ENCODE peak calls at places on chromosomes 3 and 15, in nine cellular contexts. One of them, this sample, is unnamed.

GRCh38 chr15:89321521-89322410 is 12.9 kb downstream of the POLG start:
- DNase-seq in SW480: no peak
- DNase-seq in heart left ventricle: no peak
- DNase-seq in AG10803: no peak
- DNase-seq in CD8-positive, alpha-beta T cell: no peak
- DNase-seq in adrenal gland: no peak
- DNase-seq in fibroblast of the conjunctiva: no peak
- DNase-seq in activated CD8-positive, alpha-beta memory T cell treated with anti-CD3 and anti-CD28 coated beads, Interleukin-2, amount 50 U/mL, for 48 hours: no peak
- DNase-seq in B cell: no peak
- DNase-seq in this sample: no peak

GRCh38 chr3:3170998-3171397 is 8.5 kb downstream of the CRBN start:
- DNase-seq in fibroblast of the conjunctiva: peak
- DNase-seq in activated CD8-positive, alpha-beta memory T cell treated with anti-CD3 and anti-CD28 coated beads, Interleukin-2, amount 50 U/mL, for 48 hours: no peak
- DNase-seq in B cell: no peak
- DNase-seq in SW480: no peak
- DNase-seq in AG10803: peak
- DNase-seq in heart left ventricle: no peak
- DNase-seq in CD8-positive, alpha-beta T cell: no peak
- DNase-seq in adrenal gland: no peak
- DNase-seq in this sample: no peak

GRCh38 chr15:49831206-49831965 is 210.5 kb downstream of the DTWD1 start:
- DNase-seq in heart left ventricle: peak
- DNase-seq in adrenal gland: peak
- DNase-seq in SW480: no peak
- DNase-seq in activated CD8-positive, alpha-beta memory T cell treated with anti-CD3 and anti-CD28 coated beads, Interleukin-2, amount 50 U/mL, for 48 hours: no peak
- DNase-seq in B cell: no peak
- DNase-seq in AG10803: peak
- DNase-seq in fibroblast of the conjunctiva: no peak
- DNase-seq in CD8-positive, alpha-beta T cell: no peak
- DNase-seq in this sample: no peak

GRCh38 chr15:49301562-49301961 is 121.5 kb upstream of the FGF7 start:
- DNase-seq in CD8-positive, alpha-beta T cell: no peak
- DNase-seq in heart left ventricle: no peak
- DNase-seq in adrenal gland: no peak
- DNase-seq in B cell: no peak
- DNase-seq in AG10803: peak
- DNase-seq in SW480: no peak
- DNase-seq in activated CD8-positive, alpha-beta memory T cell treated with anti-CD3 and anti-CD28 coated beads, Interleukin-2, amount 50 U/mL, for 48 hours: no peak
- DNase-seq in fibroblast of the conjunctiva: no peak
- DNase-seq in this sample: no peak

GRCh38 chr15:90087454-90088154 is 14.7 kb downstream of the IDH2 start:
- DNase-seq in activated CD8-positive, alpha-beta memory T cell treated with anti-CD3 and anti-CD28 coated beads, Interleukin-2, amount 50 U/mL, for 48 hours: no peak
- DNase-seq in AG10803: peak
- DNase-seq in SW480: peak
- DNase-seq in CD8-positive, alpha-beta T cell: no peak
- DNase-seq in adrenal gland: no peak
- DNase-seq in fibroblast of the conjunctiva: no peak
- DNase-seq in B cell: no peak
- DNase-seq in heart left ventricle: no peak
- DNase-seq in this sample: peak

GRCh38 chr3:4042869-4043268 is 243.6 kb downstream of the LRRN1 start:
- DNase-seq in CD8-positive, alpha-beta T cell: no peak
- DNase-seq in B cell: no peak
- DNase-seq in activated CD8-positive, alpha-beta memory T cell treated with anti-CD3 and anti-CD28 coated beads, Interleukin-2, amount 50 U/mL, for 48 hours: no peak
- DNase-seq in adrenal gland: no peak
- DNase-seq in AG10803: no peak
- DNase-seq in heart left ventricle: no peak
- DNase-seq in SW480: no peak
- DNase-seq in fibroblast of the conjunctiva: no peak
- DNase-seq in this sample: no peak

GRCh38 chr3:24287728-24288450 is 206.8 kb downstream of the THRB start:
- DNase-seq in adrenal gland: no peak
- DNase-seq in heart left ventricle: no peak
- DNase-seq in AG10803: no peak
- DNase-seq in fibroblast of the conjunctiva: no peak
- DNase-seq in B cell: no peak
- DNase-seq in CD8-positive, alpha-beta T cell: no peak
- DNase-seq in SW480: no peak
- DNase-seq in activated CD8-positive, alpha-beta memory T cell treated with anti-CD3 and anti-CD28 coated beads, Interleukin-2, amount 50 U/mL, for 48 hours: no peak
- DNase-seq in this sample: no peak

GRCh38 chr15:73951044-73951561 is 24.8 kb downstream of the LOXL1 start:
- DNase-seq in AG10803: peak
- DNase-seq in B cell: peak
- DNase-seq in heart left ventricle: peak
- DNase-seq in SW480: peak
- DNase-seq in CD8-positive, alpha-beta T cell: peak
- DNase-seq in fibroblast of the conjunctiva: peak
- DNase-seq in activated CD8-positive, alpha-beta memory T cell treated with anti-CD3 and anti-CD28 coated beads, Interleukin-2, amount 50 U/mL, for 48 hours: peak
- DNase-seq in adrenal gland: peak
- DNase-seq in this sample: peak

GRCh38 chr3:11136871-11137626 is 17.2 kb upstream of the HRH1 start:
- DNase-seq in AG10803: peak
- DNase-seq in fibroblast of the conjunctiva: peak
- DNase-seq in CD8-positive, alpha-beta T cell: no peak
- DNase-seq in SW480: peak
- DNase-seq in B cell: no peak
- DNase-seq in heart left ventricle: no peak
- DNase-seq in adrenal gland: peak
- DNase-seq in activated CD8-positive, alpha-beta memory T cell treated with anti-CD3 and anti-CD28 coated beads, Interleukin-2, amount 50 U/mL, for 48 hours: no peak
- DNase-seq in this sample: peak

GRCh38 chr3:57927916-57928315 is 80.3 kb upstream of the FLNB start:
- DNase-seq in heart left ventricle: no peak
- DNase-seq in fibroblast of the conjunctiva: no peak
- DNase-seq in CD8-positive, alpha-beta T cell: no peak
- DNase-seq in B cell: no peak
- DNase-seq in SW480: no peak
- DNase-seq in activated CD8-positive, alpha-beta memory T cell treated with anti-CD3 and anti-CD28 coated beads, Interleukin-2, amount 50 U/mL, for 48 hours: no peak
- DNase-seq in adrenal gland: no peak
- DNase-seq in AG10803: peak
- DNase-seq in this sample: no peak

GRCh38 chr3:12231481-12231880 is 57.4 kb upstream of the PPARG start:
- DNase-seq in adrenal gland: no peak
- DNase-seq in activated CD8-positive, alpha-beta memory T cell treated with anti-CD3 and anti-CD28 coated beads, Interleukin-2, amount 50 U/mL, for 48 hours: no peak
- DNase-seq in CD8-positive, alpha-beta T cell: no peak
- DNase-seq in SW480: no peak
- DNase-seq in B cell: no peak
- DNase-seq in AG10803: no peak
- DNase-seq in fibroblast of the conjunctiva: no peak
- DNase-seq in heart left ventricle: no peak
- DNase-seq in this sample: no peak

GRCh38 chr3:188734395-188734794 is 437.4 kb upstream of the TPRG1 start:
- DNase-seq in SW480: no peak
- DNase-seq in fibroblast of the conjunctiva: no peak
- DNase-seq in adrenal gland: no peak
- DNase-seq in heart left ventricle: no peak
- DNase-seq in AG10803: peak
- DNase-seq in CD8-positive, alpha-beta T cell: no peak
- DNase-seq in B cell: no peak
- DNase-seq in activated CD8-positive, alpha-beta memory T cell treated with anti-CD3 and anti-CD28 coated beads, Interleukin-2, amount 50 U/mL, for 48 hours: no peak
- DNase-seq in this sample: no peak

GRCh38 chr3:113597611-113598382 is 65.4 kb downstream of the SIDT1 start:
- DNase-seq in CD8-positive, alpha-beta T cell: no peak
- DNase-seq in SW480: no peak
- DNase-seq in B cell: no peak
- DNase-seq in adrenal gland: no peak
- DNase-seq in AG10803: no peak
- DNase-seq in fibroblast of the conjunctiva: no peak
- DNase-seq in activated CD8-positive, alpha-beta memory T cell treated with anti-CD3 and anti-CD28 coated beads, Interleukin-2, amount 50 U/mL, for 48 hours: no peak
- DNase-seq in heart left ventricle: no peak
- DNase-seq in this sample: no peak

GRCh38 chr3:50272911-50273688 is 4.2 kb downstream of the SEMA3B start:
- DNase-seq in AG10803: peak
- DNase-seq in activated CD8-positive, alpha-beta memory T cell treated with anti-CD3 and anti-CD28 coated beads, Interleukin-2, amount 50 U/mL, for 48 hours: peak
- DNase-seq in CD8-positive, alpha-beta T cell: peak
- DNase-seq in B cell: peak
- DNase-seq in heart left ventricle: peak
- DNase-seq in adrenal gland: peak
- DNase-seq in fibroblast of the conjunctiva: peak
- DNase-seq in SW480: peak
- DNase-seq in this sample: peak

GRCh38 chr15:89230277-89230676 is 8.9 kb upstream of the RLBP1 start:
- DNase-seq in adrenal gland: no peak
- DNase-seq in AG10803: no peak
- DNase-seq in SW480: no peak
- DNase-seq in activated CD8-positive, alpha-beta memory T cell treated with anti-CD3 and anti-CD28 coated beads, Interleukin-2, amount 50 U/mL, for 48 hours: no peak
- DNase-seq in heart left ventricle: no peak
- DNase-seq in fibroblast of the conjunctiva: no peak
- DNase-seq in B cell: no peak
- DNase-seq in CD8-positive, alpha-beta T cell: no peak
- DNase-seq in this sample: no peak

GRCh38 chr15:50542051-50542450 is 4.4 kb downstream of the USP50 start:
- DNase-seq in B cell: no peak
- DNase-seq in adrenal gland: no peak
- DNase-seq in heart left ventricle: no peak
- DNase-seq in activated CD8-positive, alpha-beta memory T cell treated with anti-CD3 and anti-CD28 coated beads, Interleukin-2, amount 50 U/mL, for 48 hours: no peak
- DNase-seq in CD8-positive, alpha-beta T cell: no peak
- DNase-seq in fibroblast of the conjunctiva: peak
- DNase-seq in SW480: no peak
- DNase-seq in AG10803: peak
- DNase-seq in this sample: no peak

GRCh38 chr15:73686781-73687256 is 2.6 kb downstream of the CD276 start:
- DNase-seq in CD8-positive, alpha-beta T cell: no peak
- DNase-seq in adrenal gland: peak
- DNase-seq in activated CD8-positive, alpha-beta memory T cell treated with anti-CD3 and anti-CD28 coated beads, Interleukin-2, amount 50 U/mL, for 48 hours: peak
- DNase-seq in SW480: no peak
- DNase-seq in B cell: peak
- DNase-seq in heart left ventricle: no peak
- DNase-seq in fibroblast of the conjunctiva: peak
- DNase-seq in AG10803: peak
- DNase-seq in this sample: no peak

GRCh38 chr3:122576174-122576940 is 1.1 kb upstream of the PARP15 start:
- DNase-seq in heart left ventricle: no peak
- DNase-seq in fibroblast of the conjunctiva: no peak
- DNase-seq in SW480: no peak
- DNase-seq in B cell: peak
- DNase-seq in adrenal gland: no peak
- DNase-seq in CD8-positive, alpha-beta T cell: no peak
- DNase-seq in AG10803: no peak
- DNase-seq in activated CD8-positive, alpha-beta memory T cell treated with anti-CD3 and anti-CD28 coated beads, Interleukin-2, amount 50 U/mL, for 48 hours: no peak
- DNase-seq in this sample: peak

GRCh38 chr15:64180235-64180824 is 17.5 kb upstream of the PPIB start:
- DNase-seq in fibroblast of the conjunctiva: no peak
- DNase-seq in activated CD8-positive, alpha-beta memory T cell treated with anti-CD3 and anti-CD28 coated beads, Interleukin-2, amount 50 U/mL, for 48 hours: no peak
- DNase-seq in AG10803: no peak
- DNase-seq in adrenal gland: no peak
- DNase-seq in CD8-positive, alpha-beta T cell: no peak
- DNase-seq in SW480: no peak
- DNase-seq in B cell: peak
- DNase-seq in heart left ventricle: no peak
- DNase-seq in this sample: peak

GRCh38 chr3:56693750-56694149 is 10.7 kb upstream of the TASOR start:
- DNase-seq in B cell: no peak
- DNase-seq in AG10803: no peak
- DNase-seq in fibroblast of the conjunctiva: no peak
- DNase-seq in adrenal gland: peak
- DNase-seq in SW480: no peak
- DNase-seq in activated CD8-positive, alpha-beta memory T cell treated with anti-CD3 and anti-CD28 coated beads, Interleukin-2, amount 50 U/mL, for 48 hours: no peak
- DNase-seq in CD8-positive, alpha-beta T cell: no peak
- DNase-seq in heart left ventricle: no peak
- DNase-seq in this sample: no peak

GRCh38 chr3:78506038-78506437 is 1261.8 kb downstream of the ROBO1 start:
- DNase-seq in heart left ventricle: no peak
- DNase-seq in B cell: no peak
- DNase-seq in activated CD8-positive, alpha-beta memory T cell treated with anti-CD3 and anti-CD28 coated beads, Interleukin-2, amount 50 U/mL, for 48 hours: no peak
- DNase-seq in SW480: no peak
- DNase-seq in fibroblast of the conjunctiva: no peak
- DNase-seq in adrenal gland: no peak
- DNase-seq in AG10803: no peak
- DNase-seq in CD8-positive, alpha-beta T cell: no peak
- DNase-seq in this sample: no peak

GRCh38 chr3:124669470-124669869 is 60.8 kb upstream of the UMPS start:
- DNase-seq in SW480: no peak
- DNase-seq in CD8-positive, alpha-beta T cell: no peak
- DNase-seq in AG10803: peak
- DNase-seq in B cell: no peak
- DNase-seq in fibroblast of the conjunctiva: peak
- DNase-seq in adrenal gland: no peak
- DNase-seq in activated CD8-positive, alpha-beta memory T cell treated with anti-CD3 and anti-CD28 coated beads, Interleukin-2, amount 50 U/mL, for 48 hours: no peak
- DNase-seq in heart left ventricle: no peak
- DNase-seq in this sample: no peak

GRCh38 chr3:30657914-30658313 is 51.5 kb downstream of the TGFBR2 start:
- DNase-seq in fibroblast of the conjunctiva: no peak
- DNase-seq in activated CD8-positive, alpha-beta memory T cell treated with anti-CD3 and anti-CD28 coated beads, Interleukin-2, amount 50 U/mL, for 48 hours: no peak
- DNase-seq in adrenal gland: no peak
- DNase-seq in B cell: no peak
- DNase-seq in CD8-positive, alpha-beta T cell: no peak
- DNase-seq in SW480: no peak
- DNase-seq in AG10803: peak
- DNase-seq in heart left ventricle: no peak
- DNase-seq in this sample: no peak

GRCh38 chr3:62131620-62132019 is 241.7 kb downstream of the FEZF2 start:
- DNase-seq in CD8-positive, alpha-beta T cell: no peak
- DNase-seq in activated CD8-positive, alpha-beta memory T cell treated with anti-CD3 and anti-CD28 coated beads, Interleukin-2, amount 50 U/mL, for 48 hours: no peak
- DNase-seq in B cell: no peak
- DNase-seq in AG10803: peak
- DNase-seq in fibroblast of the conjunctiva: no peak
- DNase-seq in SW480: no peak
- DNase-seq in heart left ventricle: no peak
- DNase-seq in adrenal gland: no peak
- DNase-seq in this sample: no peak

GRCh38 chr3:36418296-36418695 is 38.0 kb downstream of the STAC start:
- DNase-seq in fibroblast of the conjunctiva: no peak
- DNase-seq in adrenal gland: no peak
- DNase-seq in AG10803: peak
- DNase-seq in heart left ventricle: no peak
- DNase-seq in CD8-positive, alpha-beta T cell: no peak
- DNase-seq in activated CD8-positive, alpha-beta memory T cell treated with anti-CD3 and anti-CD28 coated beads, Interleukin-2, amount 50 U/mL, for 48 hours: no peak
- DNase-seq in B cell: no peak
- DNase-seq in SW480: no peak
- DNase-seq in this sample: no peak

GRCh38 chr3:169137943-169138342 is 525.6 kb downstream of the MECOM start:
- DNase-seq in activated CD8-positive, alpha-beta memory T cell treated with anti-CD3 and anti-CD28 coated beads, Interleukin-2, amount 50 U/mL, for 48 hours: no peak
- DNase-seq in adrenal gland: no peak
- DNase-seq in CD8-positive, alpha-beta T cell: no peak
- DNase-seq in B cell: no peak
- DNase-seq in AG10803: no peak
- DNase-seq in SW480: no peak
- DNase-seq in heart left ventricle: no peak
- DNase-seq in fibroblast of the conjunctiva: no peak
- DNase-seq in this sample: no peak

GRCh38 chr3:23667536-23668429 is 138.0 kb upstream of the UBE2E1 start:
- DNase-seq in CD8-positive, alpha-beta T cell: no peak
- DNase-seq in fibroblast of the conjunctiva: no peak
- DNase-seq in adrenal gland: no peak
- DNase-seq in B cell: no peak
- DNase-seq in heart left ventricle: no peak
- DNase-seq in activated CD8-positive, alpha-beta memory T cell treated with anti-CD3 and anti-CD28 coated beads, Interleukin-2, amount 50 U/mL, for 48 hours: no peak
- DNase-seq in SW480: peak
- DNase-seq in AG10803: no peak
- DNase-seq in this sample: no peak

GRCh38 chr3:8464668-8465067 is 37.0 kb upstream of the LMCD1 start:
- DNase-seq in SW480: no peak
- DNase-seq in AG10803: no peak
- DNase-seq in heart left ventricle: no peak
- DNase-seq in activated CD8-positive, alpha-beta memory T cell treated with anti-CD3 and anti-CD28 coated beads, Interleukin-2, amount 50 U/mL, for 48 hours: no peak
- DNase-seq in B cell: no peak
- DNase-seq in adrenal gland: no peak
- DNase-seq in fibroblast of the conjunctiva: no peak
- DNase-seq in CD8-positive, alpha-beta T cell: no peak
- DNase-seq in this sample: no peak

GRCh38 chr15:58269455-58270414 is 131.6 kb downstream of the AQP9 start:
- DNase-seq in adrenal gland: peak
- DNase-seq in activated CD8-positive, alpha-beta memory T cell treated with anti-CD3 and anti-CD28 coated beads, Interleukin-2, amount 50 U/mL, for 48 hours: no peak
- DNase-seq in heart left ventricle: peak
- DNase-seq in SW480: peak
- DNase-seq in fibroblast of the conjunctiva: peak
- DNase-seq in CD8-positive, alpha-beta T cell: no peak
- DNase-seq in B cell: no peak
- DNase-seq in AG10803: peak
- DNase-seq in this sample: no peak

GRCh38 chr15:90400005-90400758 is 12.1 kb downstream of the IQGAP1 start:
- DNase-seq in adrenal gland: no peak
- DNase-seq in SW480: no peak
- DNase-seq in fibroblast of the conjunctiva: no peak
- DNase-seq in AG10803: no peak
- DNase-seq in activated CD8-positive, alpha-beta memory T cell treated with anti-CD3 and anti-CD28 coated beads, Interleukin-2, amount 50 U/mL, for 48 hours: no peak
- DNase-seq in CD8-positive, alpha-beta T cell: no peak
- DNase-seq in heart left ventricle: no peak
- DNase-seq in B cell: no peak
- DNase-seq in this sample: no peak

GRCh38 chr15:98866503-98866902 is 141.1 kb downstream of the PGPEP1L start:
- DNase-seq in CD8-positive, alpha-beta T cell: no peak
- DNase-seq in activated CD8-positive, alpha-beta memory T cell treated with anti-CD3 and anti-CD28 coated beads, Interleukin-2, amount 50 U/mL, for 48 hours: no peak
- DNase-seq in AG10803: peak
- DNase-seq in heart left ventricle: no peak
- DNase-seq in adrenal gland: peak
- DNase-seq in fibroblast of the conjunctiva: no peak
- DNase-seq in B cell: no peak
- DNase-seq in SW480: no peak
- DNase-seq in this sample: no peak